ENCODE peak calls at places on chromosomes 1 and 21, in five cellular contexts. D is adrenal gland; R is left ventricle myocardium inferior; A is H1; I is CD8-positive, alpha-beta T cell. N is an unnamed sample.
A peak's percentile ranks its signal among the peaks of the same experiment; 100 is the strongest.

GRCh38 chr1:34162852-34163766 is 1.9 kb downstream of the CSMD2 start:
- DNase-seq in D (peak; percentile 87), R (peak; percentile 59), A (peak; percentile 86), I (no peak), N (peak; percentile 24)

GRCh38 chr1:53061123-53061858 is 722 bp upstream of the PODN start:
- DNase-seq in D (no peak), R (peak; percentile 72), A (no peak), I (no peak), N (no peak)

GRCh38 chr1:32151319-32151787 is 28.1 kb upstream of the TXLNA start:
- DNase-seq in D (no peak), R (no peak), A (no peak), I (no peak), N (no peak)

GRCh38 chr1:79197421-79197820 is 190.9 kb upstream of the ADGRL4 start:
- DNase-seq in D (no peak), R (no peak), A (no peak), I (no peak), N (no peak)

GRCh38 chr21:36419996-36420395 is 34.8 kb downstream of the CHAF1B start:
- DNase-seq in D (peak; percentile 84), R (peak; percentile 82), A (peak; percentile 70), I (peak; percentile 24), N (peak; percentile 80)

GRCh38 chr1:246587606-246588005 is 21.4 kb downstream of the CNST start:
- DNase-seq in D (no peak), R (no peak), A (no peak), I (no peak), N (no peak)

GRCh38 chr1:114107474-114108175 is 46.0 kb downstream of the SYT6 start:
- DNase-seq in D (no peak), R (no peak), A (no peak), I (no peak), N (no peak)

GRCh38 chr1:94299627-94300552 is 62.5 kb upstream of the ARHGAP29 start:
- DNase-seq in D (no peak), R (no peak), A (no peak), I (no peak), N (no peak)

GRCh38 chr1:55313903-55314302 is 98.7 kb upstream of the USP24 start:
- DNase-seq in D (no peak), R (no peak), A (no peak), I (no peak), N (no peak)

GRCh38 chr1:112840631-112841624 is 115.1 kb downstream of the SLC16A1 start:
- DNase-seq in D (no peak), R (no peak), A (no peak), I (no peak), N (no peak)

GRCh38 chr21:36803051-36803709 is 104.3 kb downstream of the SIM2 start:
- DNase-seq in D (peak; percentile 32), R (no peak), A (no peak), I (no peak), N (no peak)

GRCh38 chr1:44707959-44708831 is 22.8 kb downstream of the RNU5D-1 start:
- DNase-seq in D (no peak), R (no peak), A (no peak), I (peak; percentile 31), N (peak; percentile 24)

GRCh38 chr1:109495738-109496137 is 1.8 kb downstream of the CYB561D1 start:
- DNase-seq in D (no peak), R (no peak), A (no peak), I (no peak), N (no peak)

GRCh38 chr1:230917284-230918135 is 49.2 kb upstream of the C1orf198 start:
- DNase-seq in D (peak; percentile 81), R (peak; percentile 63), A (peak; percentile 58), I (peak; percentile 82), N (peak; percentile 86)

GRCh38 chr1:234918216-234918841 is 210.3 kb downstream of the TOMM20 start:
- DNase-seq in D (peak; percentile 15), R (peak; percentile 38), A (no peak), I (no peak), N (no peak)

GRCh38 chr1:7302126-7302525 is 469.0 kb upstream of the VAMP3 start:
- DNase-seq in D (no peak), R (no peak), A (no peak), I (no peak), N (no peak)

GRCh38 chr1:10171105-10171767 is 39.1 kb upstream of the KIF1B start:
- DNase-seq in D (no peak), R (no peak), A (no peak), I (no peak), N (no peak)
- H3K4me3 ChIP-seq in D (no peak overlapping the region), R (no peak overlapping the region), A (no peak overlapping the region), I (no peak overlapping the region), N (no peak overlapping the region)

GRCh38 chr1:21736876-21737275 is 46.1 kb downstream of the USP48 start:
- DNase-seq in D (no peak), R (no peak), A (no peak), I (no peak), N (no peak)

GRCh38 chr1:21734526-21734925 is 48.4 kb downstream of the USP48 start:
- DNase-seq in D (no peak), R (no peak), A (no peak), I (no peak), N (no peak)

GRCh38 chr1:21741206-21741605 is 41.7 kb downstream of the USP48 start:
- DNase-seq in D (no peak), R (no peak), A (no peak), I (no peak), N (no peak)

GRCh38 chr1:21732664-21733063 is 50.3 kb downstream of the USP48 start:
- DNase-seq in D (no peak), R (no peak), A (no peak), I (no peak), N (no peak)

GRCh38 chr1:21736011-21736410 is 46.9 kb downstream of the USP48 start:
- DNase-seq in D (no peak), R (no peak), A (no peak), I (no peak), N (no peak)
- TF ChIP-seq CTCF in D (no peak), R (no peak), A (no peak), I (no peak), N (no peak)

DNA sequence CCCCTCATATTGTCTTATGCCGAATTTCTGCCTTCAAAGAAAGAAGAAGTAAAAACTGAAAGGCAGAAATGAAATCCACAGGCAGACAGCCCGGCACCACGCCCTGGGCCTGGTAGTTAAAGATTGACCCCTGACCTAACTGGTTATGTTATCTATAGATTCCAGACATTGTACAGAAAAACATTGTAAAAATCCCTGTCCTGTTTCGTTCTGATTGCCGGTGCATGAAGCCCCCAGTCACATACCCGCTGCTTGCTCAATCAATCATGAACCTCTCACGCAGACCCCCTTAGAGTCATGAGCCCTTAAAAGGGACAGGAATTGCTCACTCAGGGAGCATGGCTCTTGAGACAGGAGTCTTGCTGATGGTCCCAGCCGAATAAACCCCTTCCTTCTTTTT is 49.3 kb downstream of the JMJD4 start:
- DNase-seq in D (no peak), R (no peak), A (no peak), I (no peak), N (no peak)
- H3K9me3 ChIP-seq in D (no peaks in the 10 kb centered on the region), R (peaks cover 100% of the 10 kb centered on the region), A (peaks cover 21% of the 10 kb centered on the region), I (peaks cover 21% of the 10 kb centered on the region), N (no peaks in the 10 kb centered on the region)

GRCh38 chr1:99005142-99005491 is 456 bp upstream of the PLPPR5 start:
- DNase-seq in D (no peak), R (no peak), A (no peak), I (no peak), N (no peak)

GRCh38 chr1:99003911-99004269 is 771 bp downstream of the PLPPR5 start:
- DNase-seq in D (no peak), R (no peak), A (no peak), I (no peak), N (peak; percentile 26)

GRCh38 chr1:99007366-99007765 is 2.7 kb upstream of the PLPPR5 start:
- DNase-seq in D (no peak), R (no peak), A (no peak), I (no peak), N (no peak)

GRCh38 chr1:99005537-99005942 is 879 bp upstream of the PLPPR5 start:
- DNase-seq in D (no peak), R (no peak), A (no peak), I (no peak), N (peak; percentile 42)

GRCh38 chr1:99004270-99005141 is at the start of gene PLPPR5:
- DNase-seq in D (no peak), R (no peak), A (no peak), I (peak; percentile 23), N (peak; percentile 78)
- H3K4me3 ChIP-seq in D (no peak within 1 kb of the TSS), R (peak within 1 kb of the TSS; percentile 58), A (peak within 1 kb of the TSS; percentile 75), I (peak within 1 kb of the TSS; percentile 44), N (peak within 1 kb of the TSS; percentile 94)

GRCh38 chr1:178093150-178093957 is 550 bp upstream of the RASAL2 start:
- DNase-seq in D (peak; percentile 94), R (peak; percentile 93), A (peak; percentile 86), I (no peak), N (peak; percentile 91)

GRCh38 chr1:178096421-178096820 is 2.5 kb downstream of the RASAL2 start:
- DNase-seq in D (no peak), R (no peak), A (no peak), I (no peak), N (no peak)

GRCh38 chr1:178094752-178095645 is 1.1 kb downstream of the RASAL2 start:
- DNase-seq in D (no peak), R (no peak), A (no peak), I (no peak), N (no peak)

GRCh38 chr1:178091986-178092745 is 1.7 kb upstream of the RASAL2 start:
- DNase-seq in D (no peak), R (no peak), A (no peak), I (no peak), N (no peak)

DNA sequence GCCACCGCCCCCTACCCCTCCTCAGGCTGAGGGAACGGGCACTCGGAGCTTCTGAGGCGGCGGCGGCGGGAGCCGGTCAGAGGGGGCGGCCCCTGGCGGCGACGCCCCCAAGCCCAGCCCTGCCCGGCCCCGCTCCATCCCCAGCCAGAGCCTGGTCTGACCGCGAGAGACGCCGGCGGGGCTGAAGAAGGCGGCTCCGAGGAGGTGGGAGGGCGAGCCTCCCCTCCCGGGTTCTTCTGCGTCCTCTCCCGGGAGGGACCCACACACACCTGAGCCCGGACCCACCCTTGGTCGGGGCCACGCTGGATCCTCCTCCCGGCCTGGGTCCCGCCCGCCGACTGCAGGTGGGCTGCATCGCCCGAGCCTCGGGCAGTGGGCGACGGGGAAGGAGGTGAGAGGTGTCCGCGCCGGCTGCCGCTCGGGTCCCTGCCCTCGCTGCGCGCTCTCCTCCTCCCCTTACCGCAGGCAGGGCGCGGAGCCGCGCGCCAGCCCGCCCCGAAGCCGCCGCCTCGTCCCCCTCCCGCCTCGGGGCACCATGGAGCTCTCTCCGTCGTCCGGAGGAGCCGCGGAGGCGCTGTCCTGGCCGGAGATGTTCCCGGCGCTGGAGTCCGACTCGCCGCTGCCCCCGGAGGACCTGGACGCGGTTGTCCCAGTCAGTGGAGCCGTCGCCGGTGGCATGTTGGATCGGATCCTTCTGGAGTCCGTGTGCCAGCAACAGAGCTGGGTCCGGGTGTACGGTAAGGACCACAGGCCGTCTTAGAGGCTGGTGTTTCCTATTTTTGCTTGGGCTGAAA is at the start of gene RASAL2:
- DNase-seq in D (peak; percentile 78), R (peak; percentile 73), A (peak; percentile 33), I (no peak), N (peak; percentile 58)
- TF ChIP-seq CTCF in D (peak; percentile 36), R (peak; percentile 46), A (peak; percentile 31), I (no peak), N (no peak)

N was measured in BE2C.